ENCODE peak calls at places on chromosomes 5 and 9, in nine cellular contexts. K is T-cell; F is MM.1S; U is AML-193; J is stimulated activated CD4-positive, alpha-beta T cell treated with anti-CD3 and anti-CD28 coated beads, Interleukin-1b, Interleukin-23, amount 100 ng/mL, for 1 hour; W is germinal center; P is amygdala; D is NCI-H2171; Y is NCI-H1092. M is an unnamed sample.

GRCh38 chr5:23411200-23411599 is 96.2 kb upstream of the PRDM9 start:
- DNase-seq in K (no peak), F (no peak), U (no peak), J (no peak), W (no peak), P (no peak), D (no peak), Y (no peak), M (no peak)

GRCh38 chr5:5353681-5354080 is 68.8 kb upstream of the ICE1 start:
- DNase-seq in K (no peak), F (no peak), U (no peak), J (no peak), W (no peak), P (no peak), D (no peak), Y (peak), M (peak)

GRCh38 chr5:159290741-159291140 is 27.7 kb downstream of the UBLCP1 start:
- DNase-seq in K (no peak), F (no peak), U (no peak), J (no peak), W (no peak), P (no peak), D (no peak), Y (no peak), M (no peak)

GRCh38 chr5:893137-893506 is 438 bp downstream of the TRIP13 start:
- DNase-seq in K (no peak), F (peak), U (no peak), J (no peak), W (no peak), P (no peak), D (no peak), Y (no peak), M (no peak)

GRCh38 chr5:180173198-180173544 is 35.8 kb downstream of the RASGEF1C start:
- DNase-seq in K (no peak), F (no peak), U (no peak), J (no peak), W (no peak), P (no peak), D (no peak), Y (no peak), M (no peak)

GRCh38 chr9:115593587-115594091 is 475.7 kb upstream of the TNC start:
- DNase-seq in K (no peak), F (peak), U (peak), J (no peak), W (peak), P (peak), D (peak), Y (peak), M (peak)

GRCh38 chr5:54624671-54625583 is 107.4 kb downstream of the SNX18 start:
- DNase-seq in K (no peak), F (no peak), U (peak), J (no peak), W (no peak), P (no peak), D (no peak), Y (no peak), M (no peak)

GRCh38 chr5:25562656-25563055 is 917.9 kb upstream of the CDH10 start:
- DNase-seq in K (no peak), F (no peak), U (no peak), J (no peak), W (no peak), P (no peak), D (no peak), Y (no peak), M (no peak)

GRCh38 chr9:117249799-117250198 is 165.1 kb downstream of the ASTN2 start:
- DNase-seq in K (no peak), F (no peak), U (no peak), J (no peak), W (no peak), P (no peak), D (no peak), Y (no peak), M (no peak)

GRCh38 chr5:160743027-160743426 is 109.0 kb downstream of the ATP10B start:
- DNase-seq in K (no peak), F (peak), U (no peak), J (no peak), W (no peak), P (no peak), D (no peak), Y (no peak), M (no peak)

GRCh38 chr9:83012160-83012559 is 50.8 kb downstream of the RASEF start:
- DNase-seq in K (no peak), F (no peak), U (no peak), J (no peak), W (no peak), P (no peak), D (no peak), Y (no peak), M (no peak)

GRCh38 chr5:147658293-147658932 is 124.1 kb downstream of the JAKMIP2 start:
- DNase-seq in K (no peak), F (no peak), U (no peak), J (no peak), W (no peak), P (no peak), D (no peak), Y (no peak), M (no peak)

GRCh38 chr5:78232163-78232562 is 62.3 kb downstream of the AP3B1 start:
- DNase-seq in K (no peak), F (no peak), U (no peak), J (no peak), W (no peak), P (no peak), D (no peak), Y (no peak), M (no peak)

GRCh38 chr9:128555180-128555721 is 2.9 kb downstream of the SPTAN1 start:
- DNase-seq in K (no peak), F (no peak), U (no peak), J (no peak), W (no peak), P (no peak), D (no peak), Y (no peak), M (no peak)

GRCh38 chr5:84688566-84688965 is 303.9 kb upstream of the EDIL3 start:
- DNase-seq in K (no peak), F (no peak), U (no peak), J (no peak), W (no peak), P (no peak), D (no peak), Y (no peak), M (no peak)

GRCh38 chr9:33510264-33511183 is 13.5 kb upstream of the ANKRD18B start:
- DNase-seq in K (peak), F (peak), U (peak), J (no peak), W (peak), P (peak), D (no peak), Y (peak), M (no peak)

GRCh38 chr5:84983093-84983492 is 598.4 kb upstream of the EDIL3 start:
- DNase-seq in K (no peak), F (no peak), U (no peak), J (no peak), W (no peak), P (no peak), D (no peak), Y (no peak), M (no peak)

GRCh38 chr5:38720691-38721361 is 125.0 kb upstream of the OSMR start:
- DNase-seq in K (no peak), F (no peak), U (no peak), J (no peak), W (no peak), P (no peak), D (no peak), Y (no peak), M (no peak)

GRCh38 chr9:129446828-129447550 is 173.9 kb downstream of the C9orf50 start:
- DNase-seq in K (no peak), F (no peak), U (no peak), J (no peak), W (no peak), P (peak), D (peak), Y (no peak), M (peak)

GRCh38 chr9:37979844-37980243 is 75.9 kb upstream of the SLC25A51 start:
- DNase-seq in K (no peak), F (no peak), U (no peak), J (no peak), W (no peak), P (no peak), D (no peak), Y (no peak), M (no peak)

GRCh38 chr9:136626066-136626725 is 36.5 kb upstream of the EGFL7 start:
- DNase-seq in K (no peak), F (no peak), U (no peak), J (no peak), W (no peak), P (no peak), D (no peak), Y (no peak), M (no peak)

GRCh38 chr9:100597236-100597635 is 19.4 kb downstream of the CAVIN4 start:
- DNase-seq in K (no peak), F (no peak), U (no peak), J (no peak), W (no peak), P (no peak), D (no peak), Y (no peak), M (no peak)

GRCh38 chr9:35728041-35728971 is 3.7 kb downstream of the TLN1 start:
- DNase-seq in K (no peak), F (peak), U (peak), J (no peak), W (no peak), P (peak), D (no peak), Y (no peak), M (no peak)

GRCh38 chr5:80736730-80737129 is 81.9 kb upstream of the DHFR start:
- DNase-seq in K (no peak), F (no peak), U (no peak), J (no peak), W (no peak), P (no peak), D (no peak), Y (no peak), M (no peak)

GRCh38 chr9:130666393-130667116 is 2.2 kb downstream of the PRDM12 start:
- DNase-seq in K (no peak), F (no peak), U (no peak), J (no peak), W (no peak), P (no peak), D (no peak), Y (no peak), M (no peak)

GRCh38 chr5:115322729-115323128 is 26.3 kb upstream of the CCDC112 start:
- DNase-seq in K (no peak), F (no peak), U (no peak), J (no peak), W (no peak), P (no peak), D (no peak), Y (no peak), M (no peak)

GRCh38 chr5:57172466-57172961 is 1.3 kb upstream of the GPBP1 start:
- DNase-seq in K (no peak), F (peak), U (peak), J (no peak), W (peak), P (no peak), D (no peak), Y (no peak), M (peak)

GRCh38 chr5:12162863-12163262 is 258.6 kb upstream of the CTNND2 start:
- DNase-seq in K (no peak), F (no peak), U (no peak), J (no peak), W (no peak), P (no peak), D (no peak), Y (no peak), M (no peak)